ENCODE peak calls at places on chromosomes 7 and 10, in five cellular contexts. D is astrocyte of the cerebellum; U is mammary epithelial cell; P is CD4-positive, CD25-positive, alpha-beta regulatory T cell; J is CD8-positive, alpha-beta memory T cell. A is an unnamed sample.

GRCh38 chr10:103492655-103493261 is 747 bp upstream of the NEURL1 start:
- DNase-seq in D (no peak), U (no peak), P (no peak), J (no peak), A (no peak)

GRCh38 chr10:13848530-13849425 is 262.0 kb downstream of the PRPF18 start:
- DNase-seq in D (no peak), U (no peak), P (no peak), J (no peak), A (no peak)

GRCh38 chr10:34292178-34292565 is 522.9 kb downstream of the PARD3 start:
- DNase-seq in D (no peak), U (no peak), P (no peak), J (no peak), A (no peak)

GRCh38 chr10:103759100-103759781 is 96.1 kb downstream of the SH3PXD2A start:
- DNase-seq in D (no peak), U (peak), P (peak), J (no peak), A (peak)

GRCh38 chr10:100978896-100979185 is 8.5 kb downstream of the MRPL43 start:
- DNase-seq in D (no peak), U (no peak), P (no peak), J (no peak), A (no peak)

GRCh38 chr7:31192996-31193395 is 140.9 kb downstream of the ADCYAP1R1 start:
- DNase-seq in D (peak), U (peak), P (no peak), J (no peak), A (peak)

GRCh38 chr7:24786306-24786705 is 29.0 kb upstream of the GSDME start:
- DNase-seq in D (no peak), U (no peak), P (no peak), J (no peak), A (no peak)

GRCh38 chr7:41987-42386 is 150.4 kb upstream of the FAM20C start:
- DNase-seq in D (no peak), U (no peak), P (no peak), J (no peak), A (no peak)

GRCh38 chr7:97298561-97298960 is 181.1 kb downstream of the SDHAF3 start:
- DNase-seq in D (no peak), U (no peak), P (no peak), J (no peak), A (peak)

GRCh38 chr10:70749756-70750155 is 35.4 kb downstream of the TBATA start:
- DNase-seq in D (no peak), U (no peak), P (no peak), J (no peak), A (no peak)

GRCh38 chr7:28055161-28055544 is 125.4 kb downstream of the JAZF1 start:
- DNase-seq in D (no peak), U (no peak), P (no peak), J (no peak), A (no peak)

GRCh38 chr7:94514917-94515316 is 5.3 kb downstream of the CASD1 start:
- DNase-seq in D (no peak), U (no peak), P (no peak), J (no peak), A (no peak)

GRCh38 chr7:104700336-104700735 is 313.7 kb upstream of the KMT2E start:
- DNase-seq in D (no peak), U (no peak), P (no peak), J (no peak), A (no peak)

GRCh38 chr7:157541796-157542668 is 205.2 kb downstream of the DNAJB6 start:
- DNase-seq in D (no peak), U (no peak), P (no peak), J (no peak), A (no peak)

GRCh38 chr7:28151965-28152364 is 28.6 kb downstream of the JAZF1 start:
- DNase-seq in D (no peak), U (peak), P (peak), J (no peak), A (peak)

GRCh38 chr10:624605-625334 is 64.7 kb downstream of the DIP2C start:
- DNase-seq in D (peak), U (peak), P (no peak), J (no peak), A (peak)

GRCh38 chr10:86007171-86007570 is 359.4 kb downstream of the GRID1 start:
- DNase-seq in D (no peak), U (no peak), P (no peak), J (no peak), A (no peak)

GRCh38 chr7:70480913-70481579 is 650.9 kb upstream of the GALNT17 start:
- DNase-seq in D (peak), U (peak), P (no peak), J (no peak), A (peak)

GRCh38 chr10:121112618-121113384 is 261.6 kb downstream of the WDR11 start:
- DNase-seq in D (no peak), U (peak), P (no peak), J (no peak), A (no peak)

GRCh38 chr7:47032171-47032915 is 549.6 kb downstream of the TNS3 start:
- DNase-seq in D (no peak), U (no peak), P (no peak), J (no peak), A (no peak)

GRCh38 chr7:72335561-72336381 is 76.4 kb downstream of the CALN1 start:
- DNase-seq in D (no peak), U (no peak), P (no peak), J (no peak), A (no peak)

GRCh38 chr7:116511552-116512523 is 12.3 kb downstream of the CAV2 start:
- DNase-seq in D (no peak), U (peak), P (no peak), J (no peak), A (peak)

GRCh38 chr10:30537586-30537985 is 92.0 kb downstream of the LYZL2 start:
- DNase-seq in D (no peak), U (no peak), P (no peak), J (no peak), A (no peak)

GRCh38 chr10:97319671-97320479 is 804 bp downstream of the FRAT1 start:
- DNase-seq in D (no peak), U (peak), P (peak), J (peak), A (peak)

GRCh38 chr7:99210265-99210970 is 2.5 kb upstream of the KPNA7 start:
- DNase-seq in D (no peak), U (peak), P (no peak), J (no peak), A (peak)

GRCh38 chr10:44382131-44382858 is 2.6 kb downstream of the CXCL12 start:
- DNase-seq in D (no peak), U (no peak), P (no peak), J (no peak), A (no peak)

GRCh38 chr7:33107136-33108066 is 1.8 kb downstream of the RP9 start:
- DNase-seq in D (peak), U (peak), P (peak), J (peak), A (peak)

GRCh38 chr7:107049480-107049879 is 5.0 kb downstream of the PRKAR2B start:
- DNase-seq in D (no peak), U (no peak), P (no peak), J (no peak), A (no peak)

GRCh38 chr7:99011706-99012404 is 132.1 kb downstream of the SMURF1 start:
- DNase-seq in D (no peak), U (no peak), P (no peak), J (no peak), A (no peak)

GRCh38 chr7:99730262-99730810 is 4.7 kb downstream of the CYP3A7 start:
- DNase-seq in D (no peak), U (no peak), P (no peak), J (no peak), A (no peak)

GRCh38 chr7:786472-787255 is 45.6 kb upstream of the SUN1 start:
- DNase-seq in D (no peak), U (peak), P (peak), J (peak), A (peak)

GRCh38 chr10:48634198-48634983 is 29.5 kb upstream of the ARHGAP22 start:
- DNase-seq in D (no peak), U (peak), P (no peak), J (no peak), A (no peak)

GRCh38 chr7:36879021-36879420 is 154.7 kb upstream of the AOAH start:
- DNase-seq in D (no peak), U (no peak), P (no peak), J (no peak), A (no peak)

GRCh38 chr10:43076876-43077420 is at the start of gene RET:
- DNase-seq in D (no peak), U (peak), P (no peak), J (no peak), A (peak)

GRCh38 chr7:94348142-94348541 is 46.6 kb upstream of the COL1A2 start:
- DNase-seq in D (peak), U (no peak), P (no peak), J (no peak), A (no peak)

GRCh38 chr10:126738001-126738400 is 67.5 kb upstream of the C10orf90 start:
- DNase-seq in D (no peak), U (no peak), P (no peak), J (no peak), A (no peak)

GRCh38 chr7:100363098-100363497 is 5.2 kb downstream of the PILRB start:
- DNase-seq in D (no peak), U (no peak), P (no peak), J (no peak), A (no peak)

DNA sequence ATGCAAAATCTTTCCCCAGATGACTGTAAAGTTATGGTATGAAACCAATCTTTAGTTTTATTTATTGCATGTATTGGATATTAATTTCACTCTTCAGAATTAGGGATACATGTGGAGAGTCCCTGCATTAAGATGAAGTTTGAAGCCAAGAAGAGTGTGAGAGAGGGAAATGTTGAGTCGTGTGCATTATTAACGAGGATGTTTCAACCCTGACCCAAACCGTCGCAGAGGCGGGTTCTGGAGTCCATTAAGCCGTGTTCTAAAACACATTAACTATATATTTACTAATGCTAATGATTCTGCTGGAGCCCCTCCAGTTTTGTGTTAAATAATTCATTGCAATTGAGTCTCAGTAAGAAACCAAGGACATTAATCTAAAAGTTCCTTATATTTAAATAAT is 1.8 kb downstream of the CDK14 start:
- DNase-seq in D (no peak), U (no peak), P (no peak), J (no peak), A (no peak)
- H3K4me3 ChIP-seq in D (peak), U (peak), P (peak), J (no peak), A (no peak)

DNA sequence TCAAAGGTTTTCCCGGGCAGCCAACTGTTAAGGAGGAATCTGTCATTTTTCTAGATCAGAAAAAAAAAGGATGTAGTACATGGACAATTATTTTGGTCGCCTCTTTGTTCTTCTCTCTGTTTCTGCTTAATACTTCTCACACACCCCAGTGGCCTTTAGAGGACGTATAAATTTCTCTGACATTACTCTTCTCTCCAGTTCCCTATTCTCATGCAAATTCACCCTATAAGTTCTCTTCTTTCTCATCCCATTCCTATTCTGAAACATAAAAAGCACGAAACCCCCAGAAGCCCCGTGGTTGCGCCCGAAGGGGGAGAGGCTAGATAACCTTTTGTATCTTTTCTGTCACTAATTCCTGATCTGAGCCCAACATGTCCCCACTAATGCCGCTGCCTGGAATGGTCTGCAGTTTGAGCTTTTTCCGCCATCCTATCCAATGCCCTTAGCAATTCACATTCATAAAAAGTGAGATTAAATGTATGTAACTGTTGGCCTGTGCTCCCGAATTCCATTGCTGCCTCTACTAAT is 136.9 kb downstream of the SKIDA1 start:
- DNase-seq in D (no peak), U (no peak), P (no peak), J (no peak), A (no peak)
- H3K4me3 ChIP-seq in D (no peak), U (no peak), P (no peak), J (no peak), A (no peak)

DNA sequence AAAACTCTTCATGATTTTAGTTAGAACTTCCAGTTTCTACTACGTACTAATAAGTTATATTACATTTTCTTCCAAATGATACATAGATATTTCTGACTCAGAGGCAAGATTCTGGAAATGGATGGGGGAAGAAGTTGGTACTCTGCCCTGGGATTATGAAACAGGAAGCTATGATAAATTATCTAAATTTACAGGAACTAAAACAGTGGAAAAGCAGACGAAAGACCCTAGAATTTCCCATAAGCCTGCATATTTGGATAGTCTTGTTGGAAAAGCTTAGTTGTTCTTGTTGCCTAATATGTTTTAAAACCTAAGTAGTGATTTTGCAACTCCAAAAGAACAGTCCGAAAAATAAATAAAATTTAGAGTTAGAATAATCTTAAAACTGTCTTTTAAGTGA is 21.8 kb downstream of the CFAP69 start:
- DNase-seq in D (no peak), U (no peak), P (no peak), J (no peak), A (peak)
- H3K4me3 ChIP-seq in D (no peak), U (no peak), P (no peak), J (no peak), A (no peak)

GRCh38 chr10:83076443-83076842 is 1062.9 kb upstream of the GHITM start:
- DNase-seq in D (no peak), U (peak), P (no peak), J (no peak), A (no peak)

GRCh38 chr10:83083866-83084265 is 1055.4 kb upstream of the GHITM start:
- DNase-seq in D (no peak), U (no peak), P (no peak), J (no peak), A (no peak)

GRCh38 chr10:83075395-83076072 is 1063.8 kb upstream of the GHITM start:
- DNase-seq in D (peak), U (no peak), P (no peak), J (no peak), A (no peak)

GRCh38 chr10:83078645-83079044 is 1060.7 kb upstream of the GHITM start:
- DNase-seq in D (no peak), U (no peak), P (no peak), J (no peak), A (no peak)

GRCh38 chr10:83078160-83078559 is 1061.1 kb upstream of the GHITM start:
- DNase-seq in D (no peak), U (peak), P (no peak), J (no peak), A (peak)
- H3K4me3 ChIP-seq in D (no peak), U (no peak), P (no peak), J (no peak), A (no peak)

GRCh38 chr7:29488977-29489376 is 74.7 kb upstream of the PRR15 start:
- DNase-seq in D (peak), U (peak), P (no peak), J (no peak), A (peak)
- H3K4me3 ChIP-seq in D (no peak), U (no peak), P (no peak), J (no peak), A (no peak)

GRCh38 chr7:17299477-17299991 is 1.1 kb downstream of the AHR start:
- DNase-seq in D (no peak), U (peak), P (peak), J (no peak), A (peak)

GRCh38 chr7:17298102-17298839 is at the start of gene AHR:
- DNase-seq in D (peak), U (peak), P (peak), J (peak), A (peak)

GRCh38 chr7:17300012-17300411 is 1.6 kb downstream of the AHR start:
- DNase-seq in D (no peak), U (peak), P (no peak), J (no peak), A (peak)

GRCh38 chr7:17298840-17299476 is 506 bp downstream of the AHR start:
- DNase-seq in D (no peak), U (peak), P (peak), J (peak), A (no peak)

DNA sequence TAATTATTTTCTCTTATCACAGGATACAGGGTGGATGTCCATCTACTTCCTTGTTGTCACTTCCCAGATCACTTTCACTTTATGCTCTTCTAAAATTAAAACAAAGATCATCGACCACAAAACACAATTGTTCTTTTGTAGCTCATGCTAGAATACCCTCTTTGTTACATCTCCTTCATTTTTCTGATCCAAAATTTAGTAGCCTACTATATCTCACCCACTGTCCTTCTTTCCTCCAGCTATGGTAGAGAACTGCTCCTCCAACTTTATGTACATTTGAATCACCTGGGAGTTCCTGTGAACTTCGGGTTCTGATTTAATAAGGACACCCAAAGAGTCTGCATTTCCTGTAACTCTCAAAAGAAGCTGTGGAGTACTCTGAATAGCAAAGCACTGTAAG is 1.2 kb upstream of the AHR start:
- DNase-seq in D (no peak), U (no peak), P (no peak), J (no peak), A (no peak)
- H3K4me3 ChIP-seq in D (no peak), U (peak), P (peak), J (no peak), A (no peak)

GRCh38 chr10:61973923-61974322 is 72.4 kb downstream of the ARID5B start:
- DNase-seq in D (no peak), U (no peak), P (no peak), J (no peak), A (no peak)

GRCh38 chr10:61974611-61975010 is 73.1 kb downstream of the ARID5B start:
- DNase-seq in D (peak), U (no peak), P (no peak), J (no peak), A (no peak)

GRCh38 chr10:61970182-61971015 is 68.9 kb downstream of the ARID5B start:
- DNase-seq in D (peak), U (no peak), P (no peak), J (no peak), A (no peak)

GRCh38 chr10:61973169-61973568 is 71.7 kb downstream of the ARID5B start:
- DNase-seq in D (no peak), U (no peak), P (no peak), J (no peak), A (no peak)

GRCh38 chr10:61971016-61971350 is 69.5 kb downstream of the ARID5B start:
- DNase-seq in D (peak), U (no peak), P (no peak), J (no peak), A (no peak)
- H3K4me3 ChIP-seq in D (no peak), U (no peak), P (peak), J (no peak), A (no peak)

DNA sequence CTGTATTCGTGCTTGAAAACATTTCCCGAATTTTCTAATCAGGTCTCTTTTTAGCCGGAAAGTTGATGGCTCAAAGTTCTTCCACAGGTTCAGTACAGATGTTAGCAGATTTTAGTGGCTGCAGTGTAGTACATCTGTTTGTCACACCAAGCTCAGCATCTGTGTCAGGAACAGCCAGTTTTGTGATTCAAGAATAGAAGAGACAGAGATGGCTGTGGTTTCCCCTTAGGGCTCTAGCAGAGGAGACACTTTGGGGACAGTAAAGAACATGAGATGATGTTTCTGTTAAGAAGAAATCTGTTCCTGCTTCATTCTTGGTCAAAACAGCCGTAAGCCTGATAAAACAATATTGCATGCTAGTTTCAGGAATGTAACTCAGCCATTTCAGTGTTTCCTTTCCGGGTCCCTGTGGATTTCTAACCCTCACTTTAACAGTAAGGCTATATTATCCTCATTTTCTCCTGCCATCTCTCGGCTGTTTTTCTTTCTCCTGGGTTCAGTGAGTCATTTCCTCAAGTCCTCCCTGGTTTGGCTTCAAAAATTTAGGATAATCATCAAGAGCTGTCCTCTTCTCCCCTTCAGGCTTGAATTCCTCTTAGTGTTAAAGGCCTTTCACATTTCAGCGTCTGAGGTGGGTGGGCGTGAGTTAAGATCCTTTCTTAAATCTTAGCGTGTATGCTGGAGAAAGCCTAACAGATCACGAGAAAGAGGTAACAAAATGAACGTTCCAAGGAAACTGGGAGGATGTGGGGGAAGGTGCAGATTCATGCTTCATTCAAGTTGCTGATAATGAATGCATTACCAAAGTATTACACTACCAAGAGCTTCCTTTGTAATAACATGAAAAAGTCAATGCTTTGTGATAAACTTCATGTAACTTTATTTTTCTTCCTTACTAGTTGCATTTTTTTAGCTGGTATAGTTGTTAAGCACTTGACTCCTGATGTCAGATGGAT is 37.1 kb upstream of the BICC1 start:
- DNase-seq in D (peak), U (peak), P (no peak), J (no peak), A (peak)
- H3K4me3 ChIP-seq in D (no peak), U (peak), P (no peak), J (no peak), A (no peak)